ENCODE peak calls at places on chromosomes 2 and 18, in eight cellular contexts. H is T-helper 2 cell, D is transverse colon, U is tibial nerve, K is dorsolateral prefrontal cortex, F is GM13977, L is endodermal cell, S is heart left ventricle. Z is an unnamed sample.

GRCh38 chr2:119431976-119432881 is 575 bp downstream of the TMEM37 start:
- DNase-seq in H (no peak), D (peak; percentile 50), U (no peak), K (no peak), F (no peak), L (no peak), S (peak; percentile 31), Z (peak; percentile 57)

GRCh38 chr2:75523313-75524275 is 37.1 kb downstream of the EVA1A start:
- DNase-seq in H (no peak), D (no peak), U (no peak), K (no peak), F (peak; percentile 36), L (no peak), S (no peak), Z (peak; percentile 62)

GRCh38 chr2:205427112-205427511 is 255.2 kb upstream of the NRP2 start:
- DNase-seq in H (no peak), D (no peak), U (no peak), K (no peak), F (no peak), L (no peak), S (no peak), Z (peak; percentile 35)

GRCh38 chr2:58494059-58494458 is 252.9 kb upstream of the FANCL start:
- DNase-seq in H (no peak), D (no peak), U (no peak), K (no peak), F (no peak), L (no peak), S (no peak), Z (no peak)

GRCh38 chr2:215692387-215693079 is 256.7 kb upstream of the FN1 start:
- DNase-seq in H (no peak), D (no peak), U (no peak), K (no peak), F (no peak), L (no peak), S (no peak), Z (peak; percentile 60)

GRCh38 chr18:2444201-2444875 is 127.0 kb downstream of the METTL4 start:
- DNase-seq in H (no peak), D (no peak), U (no peak), K (no peak), F (no peak), L (no peak), S (no peak), Z (no peak)

GRCh38 chr18:31498450-31499156 is 626 bp downstream of the DSG2 start:
- DNase-seq in H (no peak), D (peak; percentile 52), U (no peak), K (no peak), F (peak; percentile 34), L (no peak), S (no peak), Z (no peak)

GRCh38 chr2:126796931-126797621 is 101.6 kb upstream of the TEX51 start:
- DNase-seq in H (no peak), D (no peak), U (no peak), K (no peak), F (no peak), L (peak; percentile 22), S (no peak), Z (no peak)

GRCh38 chr2:226355600-226355999 is 444.0 kb downstream of the IRS1 start:
- DNase-seq in H (no peak), D (no peak), U (no peak), K (no peak), F (no peak), L (no peak), S (no peak), Z (no peak)

GRCh38 chr2:85642725-85643124 is 25.3 kb downstream of the SFTPB start:
- DNase-seq in H (no peak), D (no peak), U (no peak), K (no peak), F (no peak), L (no peak), S (no peak), Z (no peak)

GRCh38 chr2:234993547-234993981 is 41.7 kb downstream of the SH3BP4 start:
- DNase-seq in H (no peak), D (no peak), U (no peak), K (no peak), F (no peak), L (no peak), S (no peak), Z (no peak)

GRCh38 chr2:204012081-204012653 is 75.6 kb downstream of the ICOS start:
- DNase-seq in H (no peak), D (peak; percentile 16), U (no peak), K (no peak), F (no peak), L (no peak), S (no peak), Z (peak; percentile 6)

GRCh38 chr2:45282646-45283045 is 273.4 kb upstream of the SIX2 start:
- DNase-seq in H (no peak), D (no peak), U (no peak), K (no peak), F (no peak), L (no peak), S (no peak), Z (no peak)